ENCODE peak calls at places on chromosome 21, in eight cellular contexts. L is astrocyte of the spinal cord, B is foreskin fibroblast, D is DND-41, W is spleen, J is ovary, C is PC-3, O is GM12865. I is an unnamed sample.

GRCh38 chr21:34544032-34544496 is 32.1 kb upstream of the KCNE1 start:
- DNase-seq in W (no peak), D (peak; percentile 45), O (peak; percentile 91), L (peak; percentile 72), J (no peak), C (peak; percentile 93), B (peak; percentile 81), I (no peak)

GRCh38 chr21:44616591-44616926 is 4.7 kb downstream of the KRTAP10-8 start:
- DNase-seq in D (no peak), C (no peak), J (no peak), L (no peak), O (no peak), B (no peak), W (no peak), I (no peak)

GRCh38 chr21:46264690-46265144 is 20.7 kb downstream of the MCM3AP start:
- DNase-seq in C (no peak), L (no peak), W (no peak), D (no peak), B (no peak), O (no peak), J (no peak), I (no peak)

GRCh38 chr21:40120944-40121575 is 253.8 kb downstream of the PCP4 start:
- DNase-seq in J (no peak), B (peak; percentile 15), L (peak; percentile 33), C (peak; percentile 53), O (no peak), D (no peak), W (no peak), I (no peak)

GRCh38 chr21:44615881-44616590 is 4.2 kb downstream of the KRTAP10-8 start:
- DNase-seq in W (peak; percentile 64), J (no peak), L (no peak), C (no peak), D (no peak), O (no peak), B (no peak), I (no peak)

GRCh38 chr21:9767592-9768375 is 753.6 kb upstream of the TPTE start:
- DNase-seq in O (no peak), D (no peak), B (no peak), C (no peak), L (no peak), W (no peak), J (no peak), I (no peak)

GRCh38 chr21:42548687-42549406 is 35.2 kb downstream of the SLC37A1 start:
- DNase-seq in B (no peak), C (no peak), O (peak; percentile 50), D (no peak), L (no peak), W (peak; percentile 50), J (no peak), I (no peak)

GRCh38 chr21:33427051-33427450 is 23.8 kb downstream of the IFNGR2 start:
- DNase-seq in J (no peak), C (no peak), B (no peak), L (no peak), O (no peak), D (no peak), W (no peak), I (no peak)

GRCh38 chr21:35046880-35047229 is 2.2 kb downstream of the RUNX1 start:
- DNase-seq in J (no peak), W (peak; percentile 79), O (no peak), B (no peak), D (peak; percentile 31), C (no peak), L (no peak), I (no peak)

GRCh38 chr21:34807881-34808568 is 139.2 kb downstream of the CLIC6 start:
- DNase-seq in C (peak; percentile 87), O (peak; percentile 37), B (peak; percentile 97), D (no peak), W (peak; percentile 83), J (no peak), L (peak; percentile 93), I (peak; percentile 82)

GRCh38 chr21:43333301-43334062 is 93.4 kb downstream of the SIK1 start:
- DNase-seq in B (peak; percentile 86), L (peak; percentile 84), O (no peak), D (no peak), W (no peak), C (peak; percentile 95), J (peak; percentile 70), I (peak; percentile 80)

GRCh38 chr21:33205476-33205875 is 24.3 kb upstream of the IFNAR2 start:
- DNase-seq in L (no peak), D (peak; percentile 40), O (peak; percentile 83), W (no peak), J (no peak), C (no peak), B (no peak), I (no peak)

GRCh38 chr21:41928621-41929220 is 25.1 kb downstream of the C2CD2 start:
- DNase-seq in O (peak; percentile 90), J (no peak), D (no peak), L (no peak), W (peak; percentile 65), C (no peak), B (no peak), I (no peak)

GRCh38 chr21:44532165-44532564 is 7.8 kb downstream of the KRTAP10-1 start:
- DNase-seq in O (no peak), B (no peak), C (no peak), L (no peak), W (no peak), D (no peak), J (no peak), I (no peak)

GRCh38 chr21:41768371-41769042 is 1.7 kb upstream of the RIPK4 start:
- DNase-seq in J (no peak), C (peak; percentile 97), B (peak; percentile 85), O (no peak), W (no peak), D (peak; percentile 88), L (peak; percentile 56), I (peak; percentile 27)

GRCh38 chr21:25280061-25280460 is 327.2 kb downstream of the MRPL39 start:
- DNase-seq in D (no peak), O (no peak), B (no peak), L (no peak), C (no peak), J (no peak), W (no peak), I (no peak)

GRCh38 chr21:25281134-25281533 is 326.1 kb downstream of the MRPL39 start:
- DNase-seq in O (no peak), J (no peak), W (no peak), D (no peak), C (no peak), B (no peak), L (no peak), I (no peak)

DNA sequence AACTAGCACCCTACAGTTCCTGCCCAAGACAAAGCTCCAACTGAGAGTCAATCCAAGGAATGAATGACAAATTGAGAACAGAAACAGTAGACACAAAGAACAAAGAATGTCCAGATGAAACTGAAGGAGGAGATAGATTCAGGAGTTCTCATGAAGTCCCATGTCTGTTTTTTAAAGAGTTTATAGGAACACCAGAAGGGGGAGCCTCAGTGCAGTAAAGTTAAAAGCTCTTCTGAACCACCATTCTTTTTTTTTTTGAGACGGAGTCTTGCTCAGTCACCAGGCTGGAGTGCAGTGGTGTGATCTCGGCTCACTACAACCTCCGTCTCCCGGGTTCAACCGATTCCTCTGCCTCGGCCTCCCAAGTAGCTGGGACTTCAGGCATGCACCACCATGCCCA is 323.6 kb downstream of the MRPL39 start:
- DNase-seq in D (no peak), O (peak; percentile 63), J (no peak), L (peak; percentile 37), W (no peak), B (peak; percentile 52), C (peak; percentile 62), I (peak; percentile 7)
- TF ChIP-seq CTCF in D (peak; percentile 34), O (peak; percentile 37), J (no peak), L (peak; percentile 51), W (peak; percentile 24), B (peak; percentile 39), C (peak; percentile 60), I (peak; percentile 53)

GRCh38 chr21:25643486-25643885 is 4.4 kb downstream of the JAM2 start:
- DNase-seq in J (no peak), O (no peak), L (no peak), W (no peak), C (no peak), B (no peak), D (no peak), I (no peak)

GRCh38 chr21:25638634-25639166 is 358 bp upstream of the JAM2 start:
- DNase-seq in B (peak; percentile 36), C (no peak), D (no peak), O (peak; percentile 29), J (no peak), W (no peak), L (peak; percentile 14), I (no peak)

GRCh38 chr21:25639167-25639921 is at the start of gene JAM2:
- DNase-seq in W (peak; percentile 86), B (peak; percentile 69), J (peak; percentile 72), D (no peak), C (no peak), O (peak; percentile 65), L (peak; percentile 36), I (no peak)

GRCh38 chr21:25639922-25640670 is 1.0 kb downstream of the JAM2 start:
- DNase-seq in D (no peak), C (no peak), J (peak; percentile 53), L (peak; percentile 12), B (peak; percentile 39), W (peak; percentile 78), O (peak; percentile 16), I (no peak)

GRCh38 chr21:25640671-25641292 is 1.7 kb downstream of the JAM2 start:
- DNase-seq in C (no peak), B (peak; percentile 49), W (no peak), D (no peak), J (no peak), L (no peak), O (no peak), I (no peak)
- H3K4me3 ChIP-seq in C (no peak overlapping the region), B (peak overlapping the region; percentile 70), W (peak overlapping the region; percentile 61), D (no peak overlapping the region), J (peak overlapping the region; percentile 63), L (peak overlapping the region; percentile 67), O (peak overlapping the region; percentile 60), I (peak overlapping the region; percentile 76)

GRCh38 chr21:26850116-26850643 is 5.0 kb upstream of the ADAMTS1 start:
- DNase-seq in J (no peak), L (peak; percentile 81), W (no peak), B (peak; percentile 64), D (no peak), O (peak; percentile 32), C (peak; percentile 80), I (no peak)
- TF ChIP-seq CTCF in J (peak; percentile 97), L (peak; percentile 46), W (peak; percentile 57), B (peak; percentile 49), D (peak; percentile 65), O (peak; percentile 31), C (peak; percentile 70), I (peak; percentile 58)

GRCh38 chr21:36706482-36706852 is 7.6 kb downstream of the SIM2 start:
- DNase-seq in O (no peak), J (no peak), L (no peak), D (peak; percentile 16), C (no peak), B (no peak), W (peak; percentile 14), I (no peak)

GRCh38 chr21:36704281-36704957 is 5.5 kb downstream of the SIM2 start:
- DNase-seq in O (no peak), J (no peak), L (no peak), C (no peak), D (no peak), W (no peak), B (no peak), I (no peak)

GRCh38 chr21:36706951-36707762 is 8.2 kb downstream of the SIM2 start:
- DNase-seq in B (no peak), O (no peak), J (no peak), D (no peak), W (no peak), C (no peak), L (no peak), I (no peak)

GRCh38 chr21:36704958-36705678 is 6.2 kb downstream of the SIM2 start:
- DNase-seq in J (no peak), C (no peak), B (no peak), O (no peak), L (no peak), D (no peak), W (no peak), I (no peak)

GRCh38 chr21:36705679-36706481 is 7.0 kb downstream of the SIM2 start:
- DNase-seq in C (no peak), O (no peak), L (no peak), D (peak; percentile 71), B (no peak), W (no peak), J (no peak), I (no peak)
- H3K4me3 ChIP-seq in C (no peak overlapping the region), O (no peak overlapping the region), L (no peak overlapping the region), D (no peak overlapping the region), B (no peak overlapping the region), W (no peak overlapping the region), J (no peak overlapping the region), I (no peak overlapping the region)

I was measured in AG04450.